ENCODE peak calls at places on chromosomes 6 and 20, in seven cellular contexts. One of them, this sample, is unnamed.

GRCh38 chr6:141183368-141183767 is 949.4 kb upstream of the GJE1 start:
- DNase-seq in cardiac muscle cell: no peak
- DNase-seq in uterus: no peak
- DNase-seq in activated CD8-positive, alpha-beta memory T cell treated with anti-CD3 and anti-CD28 coated beads, Interleukin-2, amount 10 ng/mL, durations not matched to agents 7 days and 5 days: no peak
- DNase-seq in endothelial cell: no peak
- DNase-seq in stimulated activated CD4-positive, alpha-beta T cell treated with anti-CD3 and anti-CD28 coated beads, Interleukin-4, amount 100 ng/mL, for 1 hour: no peak
- DNase-seq in small intestine: no peak
- DNase-seq in this sample: no peak

GRCh38 chr20:38809942-38810341 is 4.4 kb downstream of the PPP1R16B start:
- DNase-seq in stimulated activated CD4-positive, alpha-beta T cell treated with anti-CD3 and anti-CD28 coated beads, Interleukin-4, amount 100 ng/mL, for 1 hour: no peak
- DNase-seq in uterus: no peak
- DNase-seq in small intestine: no peak
- DNase-seq in activated CD8-positive, alpha-beta memory T cell treated with anti-CD3 and anti-CD28 coated beads, Interleukin-2, amount 10 ng/mL, durations not matched to agents 7 days and 5 days: no peak
- DNase-seq in endothelial cell: no peak
- DNase-seq in cardiac muscle cell: no peak
- DNase-seq in this sample: no peak

GRCh38 chr20:53907968-53908751 is 162.2 kb downstream of the BCAS1 start:
- DNase-seq in small intestine: no peak
- DNase-seq in stimulated activated CD4-positive, alpha-beta T cell treated with anti-CD3 and anti-CD28 coated beads, Interleukin-4, amount 100 ng/mL, for 1 hour: no peak
- DNase-seq in activated CD8-positive, alpha-beta memory T cell treated with anti-CD3 and anti-CD28 coated beads, Interleukin-2, amount 10 ng/mL, durations not matched to agents 7 days and 5 days: no peak
- DNase-seq in uterus: no peak
- DNase-seq in endothelial cell: no peak
- DNase-seq in cardiac muscle cell: no peak
- DNase-seq in this sample: no peak

GRCh38 chr6:95923518-95923917 is 92.3 kb upstream of the FUT9 start:
- DNase-seq in endothelial cell: peak; percentile 18
- DNase-seq in uterus: no peak
- DNase-seq in stimulated activated CD4-positive, alpha-beta T cell treated with anti-CD3 and anti-CD28 coated beads, Interleukin-4, amount 100 ng/mL, for 1 hour: no peak
- DNase-seq in cardiac muscle cell: peak; percentile 9
- DNase-seq in small intestine: peak; percentile 1
- DNase-seq in activated CD8-positive, alpha-beta memory T cell treated with anti-CD3 and anti-CD28 coated beads, Interleukin-2, amount 10 ng/mL, durations not matched to agents 7 days and 5 days: no peak
- DNase-seq in this sample: no peak

GRCh38 chr6:137806914-137807682 is 60.0 kb upstream of the TNFAIP3 start:
- DNase-seq in cardiac muscle cell: no peak
- DNase-seq in endothelial cell: no peak
- DNase-seq in uterus: no peak
- DNase-seq in small intestine: no peak
- DNase-seq in stimulated activated CD4-positive, alpha-beta T cell treated with anti-CD3 and anti-CD28 coated beads, Interleukin-4, amount 100 ng/mL, for 1 hour: no peak
- DNase-seq in activated CD8-positive, alpha-beta memory T cell treated with anti-CD3 and anti-CD28 coated beads, Interleukin-2, amount 10 ng/mL, durations not matched to agents 7 days and 5 days: no peak
- DNase-seq in this sample: no peak

GRCh38 chr6:20569000-20569610 is 34.8 kb downstream of the CDKAL1 start:
- DNase-seq in cardiac muscle cell: no peak
- DNase-seq in uterus: no peak
- DNase-seq in small intestine: no peak
- DNase-seq in stimulated activated CD4-positive, alpha-beta T cell treated with anti-CD3 and anti-CD28 coated beads, Interleukin-4, amount 100 ng/mL, for 1 hour: no peak
- DNase-seq in endothelial cell: no peak
- DNase-seq in activated CD8-positive, alpha-beta memory T cell treated with anti-CD3 and anti-CD28 coated beads, Interleukin-2, amount 10 ng/mL, durations not matched to agents 7 days and 5 days: no peak
- DNase-seq in this sample: peak; percentile 68

GRCh38 chr6:37204014-37204751 is 34.2 kb downstream of the PIM1 start:
- DNase-seq in small intestine: peak; percentile 96
- DNase-seq in cardiac muscle cell: no peak
- DNase-seq in activated CD8-positive, alpha-beta memory T cell treated with anti-CD3 and anti-CD28 coated beads, Interleukin-2, amount 10 ng/mL, durations not matched to agents 7 days and 5 days: no peak
- DNase-seq in uterus: peak; percentile 36
- DNase-seq in stimulated activated CD4-positive, alpha-beta T cell treated with anti-CD3 and anti-CD28 coated beads, Interleukin-4, amount 100 ng/mL, for 1 hour: no peak
- DNase-seq in endothelial cell: no peak
- DNase-seq in this sample: no peak

GRCh38 chr6:168056892-168057527 is 22.0 kb downstream of the FRMD1 start:
- DNase-seq in uterus: no peak
- DNase-seq in small intestine: no peak
- DNase-seq in activated CD8-positive, alpha-beta memory T cell treated with anti-CD3 and anti-CD28 coated beads, Interleukin-2, amount 10 ng/mL, durations not matched to agents 7 days and 5 days: no peak
- DNase-seq in stimulated activated CD4-positive, alpha-beta T cell treated with anti-CD3 and anti-CD28 coated beads, Interleukin-4, amount 100 ng/mL, for 1 hour: no peak
- DNase-seq in cardiac muscle cell: no peak
- DNase-seq in endothelial cell: no peak
- DNase-seq in this sample: no peak

GRCh38 chr6:158654498-158654897 is 4.6 kb downstream of the SYTL3 start:
- DNase-seq in stimulated activated CD4-positive, alpha-beta T cell treated with anti-CD3 and anti-CD28 coated beads, Interleukin-4, amount 100 ng/mL, for 1 hour: no peak
- DNase-seq in uterus: peak; percentile 87
- DNase-seq in small intestine: no peak
- DNase-seq in cardiac muscle cell: peak; percentile 47
- DNase-seq in endothelial cell: no peak
- DNase-seq in activated CD8-positive, alpha-beta memory T cell treated with anti-CD3 and anti-CD28 coated beads, Interleukin-2, amount 10 ng/mL, durations not matched to agents 7 days and 5 days: peak; percentile 49
- DNase-seq in this sample: peak; percentile 30

GRCh38 chr20:41232971-41233926 is 84.3 kb downstream of the ZHX3 start:
- DNase-seq in uterus: no peak
- DNase-seq in activated CD8-positive, alpha-beta memory T cell treated with anti-CD3 and anti-CD28 coated beads, Interleukin-2, amount 10 ng/mL, durations not matched to agents 7 days and 5 days: no peak
- DNase-seq in stimulated activated CD4-positive, alpha-beta T cell treated with anti-CD3 and anti-CD28 coated beads, Interleukin-4, amount 100 ng/mL, for 1 hour: no peak
- DNase-seq in small intestine: peak; percentile 94
- DNase-seq in endothelial cell: no peak
- DNase-seq in cardiac muscle cell: no peak
- DNase-seq in this sample: peak; percentile 25

GRCh38 chr6:3117912-3118352 is 579 bp upstream of the BPHL start:
- DNase-seq in activated CD8-positive, alpha-beta memory T cell treated with anti-CD3 and anti-CD28 coated beads, Interleukin-2, amount 10 ng/mL, durations not matched to agents 7 days and 5 days: no peak
- DNase-seq in endothelial cell: no peak
- DNase-seq in stimulated activated CD4-positive, alpha-beta T cell treated with anti-CD3 and anti-CD28 coated beads, Interleukin-4, amount 100 ng/mL, for 1 hour: no peak
- DNase-seq in uterus: no peak
- DNase-seq in cardiac muscle cell: no peak
- DNase-seq in small intestine: no peak
- DNase-seq in this sample: no peak

GRCh38 chr20:20856306-20856705 is 143.9 kb upstream of the RALGAPA2 start:
- DNase-seq in small intestine: no peak
- DNase-seq in cardiac muscle cell: no peak
- DNase-seq in activated CD8-positive, alpha-beta memory T cell treated with anti-CD3 and anti-CD28 coated beads, Interleukin-2, amount 10 ng/mL, durations not matched to agents 7 days and 5 days: no peak
- DNase-seq in uterus: no peak
- DNase-seq in endothelial cell: no peak
- DNase-seq in stimulated activated CD4-positive, alpha-beta T cell treated with anti-CD3 and anti-CD28 coated beads, Interleukin-4, amount 100 ng/mL, for 1 hour: no peak
- DNase-seq in this sample: no peak

GRCh38 chr6:108730556-108731228 is 117.5 kb upstream of the ARMC2 start:
- DNase-seq in cardiac muscle cell: no peak
- DNase-seq in activated CD8-positive, alpha-beta memory T cell treated with anti-CD3 and anti-CD28 coated beads, Interleukin-2, amount 10 ng/mL, durations not matched to agents 7 days and 5 days: no peak
- DNase-seq in small intestine: no peak
- DNase-seq in stimulated activated CD4-positive, alpha-beta T cell treated with anti-CD3 and anti-CD28 coated beads, Interleukin-4, amount 100 ng/mL, for 1 hour: no peak
- DNase-seq in endothelial cell: no peak
- DNase-seq in uterus: no peak
- DNase-seq in this sample: no peak

GRCh38 chr6:90160013-90160412 is 136.6 kb downstream of the BACH2 start:
- DNase-seq in stimulated activated CD4-positive, alpha-beta T cell treated with anti-CD3 and anti-CD28 coated beads, Interleukin-4, amount 100 ng/mL, for 1 hour: no peak
- DNase-seq in endothelial cell: no peak
- DNase-seq in activated CD8-positive, alpha-beta memory T cell treated with anti-CD3 and anti-CD28 coated beads, Interleukin-2, amount 10 ng/mL, durations not matched to agents 7 days and 5 days: no peak
- DNase-seq in uterus: no peak
- DNase-seq in cardiac muscle cell: peak; percentile 36
- DNase-seq in small intestine: no peak
- DNase-seq in this sample: no peak

GRCh38 chr20:50325215-50325614 is 134.6 kb downstream of the CEBPB start:
- DNase-seq in uterus: no peak
- DNase-seq in cardiac muscle cell: no peak
- DNase-seq in small intestine: no peak
- DNase-seq in endothelial cell: no peak
- DNase-seq in activated CD8-positive, alpha-beta memory T cell treated with anti-CD3 and anti-CD28 coated beads, Interleukin-2, amount 10 ng/mL, durations not matched to agents 7 days and 5 days: no peak
- DNase-seq in stimulated activated CD4-positive, alpha-beta T cell treated with anti-CD3 and anti-CD28 coated beads, Interleukin-4, amount 100 ng/mL, for 1 hour: no peak
- DNase-seq in this sample: no peak

GRCh38 chr6:291148-291696 is 1.1 kb upstream of the DUSP22 start:
- DNase-seq in uterus: no peak
- DNase-seq in stimulated activated CD4-positive, alpha-beta T cell treated with anti-CD3 and anti-CD28 coated beads, Interleukin-4, amount 100 ng/mL, for 1 hour: no peak
- DNase-seq in cardiac muscle cell: no peak
- DNase-seq in activated CD8-positive, alpha-beta memory T cell treated with anti-CD3 and anti-CD28 coated beads, Interleukin-2, amount 10 ng/mL, durations not matched to agents 7 days and 5 days: no peak
- DNase-seq in endothelial cell: no peak
- DNase-seq in small intestine: peak; percentile 55
- DNase-seq in this sample: no peak

GRCh38 chr6:170294813-170295518 is 4.1 kb upstream of the DLL1 start:
- DNase-seq in uterus: no peak
- DNase-seq in small intestine: no peak
- DNase-seq in activated CD8-positive, alpha-beta memory T cell treated with anti-CD3 and anti-CD28 coated beads, Interleukin-2, amount 10 ng/mL, durations not matched to agents 7 days and 5 days: no peak
- DNase-seq in cardiac muscle cell: no peak
- DNase-seq in stimulated activated CD4-positive, alpha-beta T cell treated with anti-CD3 and anti-CD28 coated beads, Interleukin-4, amount 100 ng/mL, for 1 hour: no peak
- DNase-seq in endothelial cell: no peak
- DNase-seq in this sample: no peak

GRCh38 chr6:135021310-135022049 is 33.1 kb downstream of the HBS1L start:
- DNase-seq in small intestine: no peak
- DNase-seq in endothelial cell: no peak
- DNase-seq in activated CD8-positive, alpha-beta memory T cell treated with anti-CD3 and anti-CD28 coated beads, Interleukin-2, amount 10 ng/mL, durations not matched to agents 7 days and 5 days: no peak
- DNase-seq in cardiac muscle cell: no peak
- DNase-seq in uterus: no peak
- DNase-seq in stimulated activated CD4-positive, alpha-beta T cell treated with anti-CD3 and anti-CD28 coated beads, Interleukin-4, amount 100 ng/mL, for 1 hour: no peak
- DNase-seq in this sample: no peak

GRCh38 chr20:9218412-9219001 is 149.6 kb downstream of the PLCB4 start:
- DNase-seq in activated CD8-positive, alpha-beta memory T cell treated with anti-CD3 and anti-CD28 coated beads, Interleukin-2, amount 10 ng/mL, durations not matched to agents 7 days and 5 days: no peak
- DNase-seq in cardiac muscle cell: no peak
- DNase-seq in uterus: peak; percentile 58
- DNase-seq in small intestine: no peak
- DNase-seq in endothelial cell: no peak
- DNase-seq in stimulated activated CD4-positive, alpha-beta T cell treated with anti-CD3 and anti-CD28 coated beads, Interleukin-4, amount 100 ng/mL, for 1 hour: no peak
- DNase-seq in this sample: no peak

GRCh38 chr6:166346995-166347394 is 4.7 kb upstream of the SFT2D1 start:
- DNase-seq in endothelial cell: no peak
- DNase-seq in uterus: no peak
- DNase-seq in stimulated activated CD4-positive, alpha-beta T cell treated with anti-CD3 and anti-CD28 coated beads, Interleukin-4, amount 100 ng/mL, for 1 hour: no peak
- DNase-seq in activated CD8-positive, alpha-beta memory T cell treated with anti-CD3 and anti-CD28 coated beads, Interleukin-2, amount 10 ng/mL, durations not matched to agents 7 days and 5 days: no peak
- DNase-seq in small intestine: no peak
- DNase-seq in cardiac muscle cell: no peak
- DNase-seq in this sample: no peak

GRCh38 chr6:408599-409102 is 17.1 kb downstream of the IRF4 start:
- DNase-seq in stimulated activated CD4-positive, alpha-beta T cell treated with anti-CD3 and anti-CD28 coated beads, Interleukin-4, amount 100 ng/mL, for 1 hour: no peak
- DNase-seq in endothelial cell: peak; percentile 55
- DNase-seq in cardiac muscle cell: peak; percentile 58
- DNase-seq in small intestine: peak; percentile 8
- DNase-seq in uterus: no peak
- DNase-seq in activated CD8-positive, alpha-beta memory T cell treated with anti-CD3 and anti-CD28 coated beads, Interleukin-2, amount 10 ng/mL, durations not matched to agents 7 days and 5 days: peak; percentile 31
- DNase-seq in this sample: no peak

GRCh38 chr20:2775139-2775538 is 25.3 kb downstream of the CPXM1 start:
- DNase-seq in stimulated activated CD4-positive, alpha-beta T cell treated with anti-CD3 and anti-CD28 coated beads, Interleukin-4, amount 100 ng/mL, for 1 hour: no peak
- DNase-seq in activated CD8-positive, alpha-beta memory T cell treated with anti-CD3 and anti-CD28 coated beads, Interleukin-2, amount 10 ng/mL, durations not matched to agents 7 days and 5 days: no peak
- DNase-seq in uterus: no peak
- DNase-seq in small intestine: no peak
- DNase-seq in endothelial cell: no peak
- DNase-seq in cardiac muscle cell: no peak
- DNase-seq in this sample: no peak

This sample was measured in DMS 273 treated with DMSO at 0.1 percent for 48 hours.